ENCODE peak calls at places on chromosomes 6 and 20, in seven cellular contexts. F is HCT116, Z is GM12891, G is esophagus muscularis mucosa, Q is transverse colon, P is breast epithelium, T is suprapubic skin. J is an unnamed sample.

GRCh38 chr6:40950986-40951730 is 87.9 kb downstream of the UNC5CL start:
- DNase-seq in F (no peak), Z (no peak), G (no peak), Q (no peak), P (no peak), T (no peak), J (no peak)

GRCh38 chr6:155630085-155630484 is 174.4 kb upstream of the NOX3 start:
- DNase-seq in F (no peak), Z (no peak), G (no peak), Q (no peak), P (no peak), T (no peak), J (no peak)

GRCh38 chr6:105459884-105460283 is 57.0 kb upstream of the PREP start:
- DNase-seq in F (no peak), Z (no peak), G (no peak), Q (no peak), P (no peak), T (no peak), J (no peak)

GRCh38 chr6:71239694-71240093 is 48.9 kb upstream of the OGFRL1 start:
- DNase-seq in F (no peak), Z (no peak), G (no peak), Q (no peak), P (no peak), T (no peak), J (no peak)

GRCh38 chr6:143064996-143065683 is 4.5 kb downstream of the AIG1 start:
- DNase-seq in F (no peak), Z (no peak), G (no peak), Q (no peak), P (no peak), T (no peak), J (no peak)

GRCh38 chr6:21767891-21768659 is 174.5 kb downstream of the SOX4 start:
- DNase-seq in F (no peak), Z (no peak), G (no peak), Q (no peak), P (no peak), T (no peak), J (no peak)

GRCh38 chr6:66897576-66897975 is 1190.5 kb upstream of the EYS start:
- DNase-seq in F (no peak), Z (no peak), G (no peak), Q (no peak), P (no peak), T (no peak), J (no peak)

GRCh38 chr20:25012616-25013189 is 20.2 kb upstream of the APMAP start:
- DNase-seq in F (no peak), Z (no peak), G (no peak), Q (no peak), P (no peak), T (peak; percentile 45), J (no peak)

GRCh38 chr6:142387997-142388815 is 86.4 kb downstream of the ADGRG6 start:
- DNase-seq in F (no peak), Z (no peak), G (no peak), Q (no peak), P (no peak), T (no peak), J (no peak)

GRCh38 chr20:11186301-11187008 is 512.7 kb upstream of the JAG1 start:
- DNase-seq in F (no peak), Z (no peak), G (no peak), Q (no peak), P (no peak), T (no peak), J (no peak)

GRCh38 chr20:59153355-59153681 is 10.3 kb upstream of the ZNF831 start:
- DNase-seq in F (no peak), Z (no peak), G (no peak), Q (no peak), P (peak; percentile 76), T (no peak), J (no peak)

GRCh38 chr20:25019381-25020155 is 27.0 kb upstream of the APMAP start:
- DNase-seq in F (no peak), Z (no peak), G (no peak), Q (peak; percentile 4), P (no peak), T (peak; percentile 59), J (no peak)

GRCh38 chr6:9140861-9141534 is 705.7 kb upstream of the SLC35B3 start:
- DNase-seq in F (no peak), Z (no peak), G (no peak), Q (no peak), P (no peak), T (no peak), J (no peak)

GRCh38 chr6:108123516-108123929 is 42.3 kb upstream of the NR2E1 start:
- DNase-seq in F (no peak), Z (no peak), G (no peak), Q (no peak), P (no peak), T (no peak), J (no peak)

GRCh38 chr20:32155017-32155965 is 45.8 kb downstream of the TM9SF4 start:
- DNase-seq in F (no peak), Z (no peak), G (peak; percentile 95), Q (peak; percentile 67), P (peak; percentile 55), T (peak; percentile 89), J (no peak)

GRCh38 chr6:144434308-144434990 is 149.3 kb downstream of the UTRN start:
- DNase-seq in F (no peak), Z (no peak), G (no peak), Q (no peak), P (no peak), T (no peak), J (no peak)

GRCh38 chr20:3340443-3340842 is 67.0 kb downstream of the DNAAF9 start:
- DNase-seq in F (no peak), Z (no peak), G (no peak), Q (peak; percentile 32), P (no peak), T (no peak), J (no peak)

GRCh38 chr20:44350567-44350966 is 4.9 kb upstream of the HNF4A start:
- DNase-seq in F (no peak), Z (no peak), G (no peak), Q (no peak), P (no peak), T (no peak), J (no peak)

GRCh38 chr6:163173741-163174140 is 240.8 kb upstream of the QKI start:
- DNase-seq in F (no peak), Z (no peak), G (no peak), Q (no peak), P (no peak), T (no peak), J (no peak)

GRCh38 chr6:84141506-84141905 is 85.9 kb downstream of the CEP162 start:
- DNase-seq in F (no peak), Z (no peak), G (no peak), Q (no peak), P (no peak), T (no peak), J (no peak)

GRCh38 chr6:164087870-164088269 is 673.4 kb downstream of the QKI start:
- DNase-seq in F (no peak), Z (no peak), G (no peak), Q (no peak), P (no peak), T (no peak), J (no peak)

GRCh38 chr20:19211661-19212523 is 550 bp upstream of the SLC24A3 start:
- DNase-seq in F (no peak), Z (no peak), G (no peak), Q (peak; percentile 19), P (no peak), T (no peak), J (no peak)

GRCh38 chr6:126396131-126396530 is 56.2 kb downstream of the CENPW start:
- DNase-seq in F (no peak), Z (no peak), G (no peak), Q (no peak), P (no peak), T (no peak), J (no peak)

GRCh38 chr6:132805548-132805947 is 7.1 kb upstream of the SLC18B1 start:
- DNase-seq in F (no peak), Z (no peak), G (no peak), Q (no peak), P (no peak), T (no peak), J (no peak)

GRCh38 chr6:45969026-45969425 is 46.6 kb downstream of the CLIC5 start:
- DNase-seq in F (no peak), Z (no peak), G (no peak), Q (peak; percentile 33), P (no peak), T (no peak), J (no peak)

GRCh38 chr6:54031194-54031593 is 80.0 kb upstream of the MLIP start:
- DNase-seq in F (no peak), Z (no peak), G (no peak), Q (no peak), P (no peak), T (no peak), J (no peak)
- TF ChIP-seq POLR2AphosphoS5 in F (no peak), Z (no peak), G (no peak), Q (no peak), P (no peak), T (no peak), J (no peak)

DNA sequence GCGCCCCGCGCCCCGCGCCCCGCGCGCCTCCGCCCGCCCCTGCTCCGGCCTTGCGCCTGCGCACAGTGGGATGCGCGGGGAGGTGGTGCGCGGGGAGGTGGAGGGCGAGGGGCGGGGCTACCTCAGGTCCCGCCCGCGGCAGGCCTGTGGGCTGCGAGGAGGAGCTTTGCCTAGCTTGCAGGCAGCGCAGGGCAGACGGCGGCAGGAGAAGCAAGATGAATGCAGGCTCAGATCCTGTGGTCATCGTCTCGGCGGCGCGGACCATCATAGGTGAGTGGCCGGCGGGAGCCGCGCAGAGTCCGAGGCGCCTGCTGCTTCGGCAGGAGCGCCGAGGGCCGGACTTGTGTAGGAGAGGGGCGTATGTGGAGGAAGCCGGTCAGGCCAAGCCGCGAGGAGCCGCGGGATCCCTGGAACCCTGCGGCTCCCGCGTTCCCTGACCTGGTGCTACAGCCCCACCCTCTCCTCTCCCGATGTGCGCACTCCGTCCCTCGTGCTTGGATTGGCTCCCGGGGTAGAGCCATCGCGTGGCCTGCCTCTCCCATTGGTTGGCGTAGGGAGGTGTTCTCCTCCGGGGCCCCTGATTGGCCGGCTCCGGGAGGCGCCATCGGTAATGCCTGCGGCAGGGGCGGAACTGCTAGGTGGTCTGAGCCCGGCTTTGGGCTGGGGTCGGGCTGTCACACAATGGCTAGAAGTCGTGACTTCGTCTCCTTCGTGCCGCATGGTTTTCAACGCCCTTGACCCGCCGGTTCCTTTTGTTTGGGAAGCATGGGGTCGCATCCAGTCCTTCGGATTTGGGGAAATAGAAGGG is at the start of gene ACAT2:
- DNase-seq in F (peak; percentile 83), Z (peak; percentile 96), G (peak; percentile 98), Q (peak; percentile 96), P (peak; percentile 94), T (peak; percentile 99), J (peak; percentile 97)
- TF ChIP-seq POLR2A in F (peak; percentile 40), Z (peak; percentile 76), G (peak; percentile 21), Q (peak; percentile 79), P (no peak), T (peak; percentile 1), J (peak; percentile 72)

GRCh38 chr6:31576897-31577341 is 1.6 kb downstream of the TNF start:
- DNase-seq in F (no peak), Z (no peak), G (no peak), Q (peak; percentile 60), P (no peak), T (no peak), J (no peak)
- TF ChIP-seq POLR2AphosphoS5 in F (no peak), Z (peak; percentile 14), G (no peak), Q (no peak), P (no peak), T (no peak), J (peak; percentile 80)

DNA sequence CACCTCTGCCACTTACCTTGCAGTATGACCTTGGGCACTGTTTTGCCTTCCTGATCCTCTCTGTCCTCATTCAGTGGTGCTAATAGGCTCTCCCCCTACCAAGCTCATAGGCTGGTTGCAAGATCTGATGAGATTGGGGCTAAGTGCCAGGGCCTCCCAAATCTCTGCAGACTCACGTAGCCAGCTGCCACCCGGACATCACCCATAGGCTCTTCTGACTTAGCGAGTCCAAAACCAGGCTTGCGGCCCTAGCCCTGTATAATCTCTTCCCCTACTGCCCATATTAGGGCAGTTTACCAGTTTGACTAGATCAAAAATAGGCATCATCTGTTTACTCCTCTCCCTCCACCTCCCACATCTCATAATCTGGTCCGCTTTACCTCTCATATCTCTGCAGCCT is 54.2 kb upstream of the VSTM2L start:
- DNase-seq in F (no peak), Z (no peak), G (no peak), Q (no peak), P (no peak), T (no peak), J (no peak)
- TF ChIP-seq POLR2A in F (no peak), Z (no peak), G (no peak), Q (no peak), P (no peak), T (no peak), J (no peak)